ENCODE peak calls at places on chromosomes 6 and 20, in five cellular contexts. One of them, this sample, is unnamed.

GRCh38 chr6:7243188-7243942 is 69.6 kb downstream of the SSR1 start:
- DNase-seq in bronchial epithelial cell: peak; percentile 66
- DNase-seq in SJSA1: no peak
- DNase-seq in GM23248: peak; percentile 72
- DNase-seq in aorta: no peak
- DNase-seq in this sample: peak; percentile 26

GRCh38 chr6:106574729-106575458 is 54.4 kb downstream of the RTN4IP1 start:
- DNase-seq in bronchial epithelial cell: peak; percentile 48
- DNase-seq in SJSA1: peak; percentile 85
- DNase-seq in GM23248: peak; percentile 90
- DNase-seq in aorta: no peak
- DNase-seq in this sample: no peak

GRCh38 chr6:157056275-157056674 is 267.0 kb downstream of the TMEM242 start:
- DNase-seq in bronchial epithelial cell: no peak
- DNase-seq in SJSA1: no peak
- DNase-seq in GM23248: no peak
- DNase-seq in aorta: no peak
- DNase-seq in this sample: no peak

GRCh38 chr6:26457407-26457795 is 354 bp upstream of the BTN2A1 start:
- DNase-seq in bronchial epithelial cell: no peak
- DNase-seq in SJSA1: no peak
- DNase-seq in GM23248: peak; percentile 70
- DNase-seq in aorta: peak; percentile 78
- DNase-seq in this sample: no peak

GRCh38 chr20:2729791-2730190 is 37.2 kb downstream of the EBF4 start:
- DNase-seq in bronchial epithelial cell: no peak
- DNase-seq in SJSA1: no peak
- DNase-seq in GM23248: peak; percentile 38
- DNase-seq in aorta: no peak
- DNase-seq in this sample: no peak

GRCh38 chr6:37990762-37991525 is 171.4 kb downstream of the ZFAND3 start:
- DNase-seq in bronchial epithelial cell: peak; percentile 41
- DNase-seq in SJSA1: peak; percentile 48
- DNase-seq in GM23248: peak; percentile 93
- DNase-seq in aorta: no peak
- DNase-seq in this sample: no peak

GRCh38 chr6:52407467-52407866 is 12.7 kb upstream of the EFHC1 start:
- DNase-seq in bronchial epithelial cell: peak; percentile 57
- DNase-seq in SJSA1: no peak
- DNase-seq in GM23248: peak; percentile 79
- DNase-seq in aorta: no peak
- DNase-seq in this sample: peak; percentile 32

GRCh38 chr20:44106615-44107014 is 80.4 kb downstream of the JPH2 start:
- DNase-seq in bronchial epithelial cell: no peak
- DNase-seq in SJSA1: no peak
- DNase-seq in GM23248: no peak
- DNase-seq in aorta: no peak
- DNase-seq in this sample: no peak

GRCh38 chr6:99501762-99502161 is 13.5 kb downstream of the USP45 start:
- DNase-seq in bronchial epithelial cell: no peak
- DNase-seq in SJSA1: no peak
- DNase-seq in GM23248: no peak
- DNase-seq in aorta: no peak
- DNase-seq in this sample: no peak

GRCh38 chr6:19297880-19298279 is 539.3 kb upstream of the ID4 start:
- DNase-seq in bronchial epithelial cell: peak; percentile 96
- DNase-seq in SJSA1: no peak
- DNase-seq in GM23248: no peak
- DNase-seq in aorta: no peak
- DNase-seq in this sample: no peak

GRCh38 chr6:12419626-12420272 is 129.6 kb downstream of the EDN1 start:
- DNase-seq in bronchial epithelial cell: peak; percentile 77
- DNase-seq in SJSA1: no peak
- DNase-seq in GM23248: no peak
- DNase-seq in aorta: no peak
- DNase-seq in this sample: no peak

GRCh38 chr6:1271071-1271763 is 40.7 kb upstream of the FOXQ1 start:
- DNase-seq in bronchial epithelial cell: no peak
- DNase-seq in SJSA1: no peak
- DNase-seq in GM23248: no peak
- DNase-seq in aorta: no peak
- DNase-seq in this sample: no peak

GRCh38 chr20:13131688-13132087 is 89.4 kb upstream of the ISM1 start:
- DNase-seq in bronchial epithelial cell: no peak
- DNase-seq in SJSA1: no peak
- DNase-seq in GM23248: no peak
- DNase-seq in aorta: no peak
- DNase-seq in this sample: no peak

GRCh38 chr6:49409951-49410542 is 53.0 kb downstream of the MMUT start:
- DNase-seq in bronchial epithelial cell: peak; percentile 69
- DNase-seq in SJSA1: peak; percentile 59
- DNase-seq in GM23248: peak; percentile 71
- DNase-seq in aorta: peak; percentile 78
- DNase-seq in this sample: peak; percentile 35

GRCh38 chr6:132961122-132961521 is 146.8 kb downstream of the RPS12 start:
- DNase-seq in bronchial epithelial cell: peak; percentile 87
- DNase-seq in SJSA1: no peak
- DNase-seq in GM23248: peak; percentile 84
- DNase-seq in aorta: no peak
- DNase-seq in this sample: no peak

GRCh38 chr6:132961610-132962009 is 147.2 kb downstream of the RPS12 start:
- DNase-seq in bronchial epithelial cell: no peak
- DNase-seq in SJSA1: no peak
- DNase-seq in GM23248: peak; percentile 3
- DNase-seq in aorta: no peak
- DNase-seq in this sample: no peak

GRCh38 chr6:132962936-132963579 is 148.7 kb downstream of the RPS12 start:
- DNase-seq in bronchial epithelial cell: peak; percentile 66
- DNase-seq in SJSA1: peak; percentile 56
- DNase-seq in GM23248: peak; percentile 73
- DNase-seq in aorta: peak; percentile 84
- DNase-seq in this sample: peak; percentile 10

GRCh38 chr6:132959927-132960326 is 145.6 kb downstream of the RPS12 start:
- DNase-seq in bronchial epithelial cell: no peak
- DNase-seq in SJSA1: no peak
- DNase-seq in GM23248: no peak
- DNase-seq in aorta: no peak
- DNase-seq in this sample: no peak

DNA sequence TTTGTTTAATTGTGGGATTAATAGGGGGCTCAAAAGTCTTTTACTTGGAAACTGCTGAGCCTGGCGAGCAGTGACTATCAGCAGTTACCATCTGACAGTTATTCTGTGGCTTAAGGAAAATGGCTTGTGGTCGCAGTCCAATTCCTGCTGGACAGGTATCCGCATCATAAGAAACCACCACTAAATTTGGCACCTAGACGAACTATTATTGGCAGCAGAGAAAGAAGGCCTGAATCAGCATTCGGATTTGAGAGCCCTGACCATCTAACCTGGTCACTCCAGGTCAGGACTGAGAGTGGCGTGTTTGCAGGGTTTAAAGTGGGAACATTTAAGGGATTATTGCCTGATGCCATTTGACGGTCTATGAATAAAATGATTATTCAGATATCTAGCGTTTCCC is 146.4 kb downstream of the RPS12 start:
- DNase-seq in bronchial epithelial cell: peak; percentile 47
- DNase-seq in SJSA1: no peak
- DNase-seq in GM23248: no peak
- DNase-seq in aorta: no peak
- DNase-seq in this sample: no peak
- H3K27me3 ChIP-seq in bronchial epithelial cell: peaks cover 4% of the 10 kb centered on the region
- H3K27me3 ChIP-seq in SJSA1: no peaks in the 10 kb centered on the region
- H3K27me3 ChIP-seq in GM23248: peaks cover 34% of the 10 kb centered on the region
- H3K27me3 ChIP-seq in aorta: no peaks in the 10 kb centered on the region
- H3K27me3 ChIP-seq in this sample: peaks cover 11% of the 10 kb centered on the region

GRCh38 chr20:14800743-14801425 is 463.5 kb upstream of the FLRT3 start:
- DNase-seq in bronchial epithelial cell: no peak
- DNase-seq in SJSA1: no peak
- DNase-seq in GM23248: no peak
- DNase-seq in aorta: no peak
- DNase-seq in this sample: no peak

GRCh38 chr20:14799671-14800070 is 462.3 kb upstream of the FLRT3 start:
- DNase-seq in bronchial epithelial cell: no peak
- DNase-seq in SJSA1: no peak
- DNase-seq in GM23248: no peak
- DNase-seq in aorta: no peak
- DNase-seq in this sample: no peak

GRCh38 chr20:14807224-14807623 is 469.8 kb upstream of the FLRT3 start:
- DNase-seq in bronchial epithelial cell: no peak
- DNase-seq in SJSA1: no peak
- DNase-seq in GM23248: no peak
- DNase-seq in aorta: no peak
- DNase-seq in this sample: no peak

DNA sequence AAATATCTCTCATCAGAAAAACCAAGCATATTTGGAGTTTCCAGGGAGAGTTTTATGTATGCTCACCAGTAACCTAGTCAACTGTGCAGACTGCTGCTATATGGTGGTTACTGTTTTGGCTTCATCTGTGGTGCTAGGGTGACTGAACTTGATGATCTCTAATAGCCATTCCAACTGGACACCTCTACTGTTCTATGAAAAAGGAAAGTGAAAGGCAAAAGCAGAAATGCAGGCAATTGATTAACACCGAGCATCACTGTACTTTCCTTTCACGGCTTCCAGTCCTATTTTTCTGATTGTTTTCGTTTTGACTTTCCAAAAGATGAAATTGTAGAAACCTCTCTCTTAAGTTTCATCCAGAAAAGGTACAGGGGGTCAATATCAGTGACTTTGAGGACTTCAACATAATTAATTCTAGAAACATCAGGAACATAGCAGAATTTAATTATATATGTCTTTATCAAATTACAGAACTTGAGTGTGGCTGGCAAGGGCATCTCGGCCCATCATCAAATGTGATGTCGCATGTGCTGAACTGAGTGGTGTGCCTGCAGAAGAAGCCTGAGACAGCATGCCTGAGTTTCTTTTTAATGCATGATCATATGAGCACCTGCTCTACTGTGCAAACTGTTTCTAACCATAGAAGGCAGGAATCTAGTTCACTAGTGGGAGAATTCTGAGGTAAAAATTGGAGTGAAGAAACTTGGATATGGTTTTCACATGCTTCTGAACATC is 464.3 kb upstream of the FLRT3 start:
- DNase-seq in bronchial epithelial cell: no peak
- DNase-seq in SJSA1: no peak
- DNase-seq in GM23248: no peak
- DNase-seq in aorta: no peak
- DNase-seq in this sample: no peak
- H3K4me3 ChIP-seq in bronchial epithelial cell: no peak overlapping the region
- H3K4me3 ChIP-seq in SJSA1: no peak overlapping the region
- H3K4me3 ChIP-seq in GM23248: no peak overlapping the region
- H3K4me3 ChIP-seq in aorta: no peak overlapping the region
- H3K4me3 ChIP-seq in this sample: no peak overlapping the region

DNA sequence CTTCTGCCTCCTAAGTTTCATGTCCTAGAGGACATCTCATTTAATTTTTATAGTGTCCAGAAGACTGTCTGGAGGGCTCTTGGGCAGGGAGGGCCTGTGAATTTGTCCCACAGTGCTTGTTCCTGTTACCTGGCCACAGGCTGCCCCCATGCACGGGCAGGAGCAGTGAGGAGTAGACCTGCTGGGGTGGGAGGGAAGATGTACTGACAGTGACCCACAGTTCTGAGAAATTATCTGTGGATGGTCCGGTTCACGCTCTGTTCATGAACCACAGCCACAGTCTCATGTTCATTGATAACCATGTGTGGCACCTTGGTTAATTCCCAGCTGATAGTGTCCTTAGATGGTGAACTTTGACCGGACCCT is 18.8 kb upstream of the ZNF831 start:
- DNase-seq in bronchial epithelial cell: no peak
- DNase-seq in SJSA1: no peak
- DNase-seq in GM23248: no peak
- DNase-seq in aorta: no peak
- DNase-seq in this sample: no peak
- H3K27me3 ChIP-seq in bronchial epithelial cell: no peaks in the 10 kb centered on the region
- H3K27me3 ChIP-seq in SJSA1: peaks cover 5% of the 10 kb centered on the region
- H3K27me3 ChIP-seq in GM23248: no peaks in the 10 kb centered on the region
- H3K27me3 ChIP-seq in aorta: no peaks in the 10 kb centered on the region
- H3K27me3 ChIP-seq in this sample: no peaks in the 10 kb centered on the region

GRCh38 chr6:44078795-44079671 is 48.2 kb downstream of the MRPL14 start:
- DNase-seq in bronchial epithelial cell: peak; percentile 66
- DNase-seq in SJSA1: peak; percentile 72
- DNase-seq in GM23248: peak; percentile 74
- DNase-seq in aorta: no peak
- DNase-seq in this sample: peak; percentile 55

GRCh38 chr6:44077201-44077946 is 49.9 kb downstream of the MRPL14 start:
- DNase-seq in bronchial epithelial cell: no peak
- DNase-seq in SJSA1: no peak
- DNase-seq in GM23248: no peak
- DNase-seq in aorta: no peak
- DNase-seq in this sample: no peak

GRCh38 chr6:44076366-44077200 is 50.7 kb downstream of the MRPL14 start:
- DNase-seq in bronchial epithelial cell: no peak
- DNase-seq in SJSA1: no peak
- DNase-seq in GM23248: peak; percentile 51
- DNase-seq in aorta: peak; percentile 87
- DNase-seq in this sample: no peak

GRCh38 chr6:44079672-44080071 is 47.6 kb downstream of the MRPL14 start:
- DNase-seq in bronchial epithelial cell: no peak
- DNase-seq in SJSA1: no peak
- DNase-seq in GM23248: no peak
- DNase-seq in aorta: no peak
- DNase-seq in this sample: no peak

DNA sequence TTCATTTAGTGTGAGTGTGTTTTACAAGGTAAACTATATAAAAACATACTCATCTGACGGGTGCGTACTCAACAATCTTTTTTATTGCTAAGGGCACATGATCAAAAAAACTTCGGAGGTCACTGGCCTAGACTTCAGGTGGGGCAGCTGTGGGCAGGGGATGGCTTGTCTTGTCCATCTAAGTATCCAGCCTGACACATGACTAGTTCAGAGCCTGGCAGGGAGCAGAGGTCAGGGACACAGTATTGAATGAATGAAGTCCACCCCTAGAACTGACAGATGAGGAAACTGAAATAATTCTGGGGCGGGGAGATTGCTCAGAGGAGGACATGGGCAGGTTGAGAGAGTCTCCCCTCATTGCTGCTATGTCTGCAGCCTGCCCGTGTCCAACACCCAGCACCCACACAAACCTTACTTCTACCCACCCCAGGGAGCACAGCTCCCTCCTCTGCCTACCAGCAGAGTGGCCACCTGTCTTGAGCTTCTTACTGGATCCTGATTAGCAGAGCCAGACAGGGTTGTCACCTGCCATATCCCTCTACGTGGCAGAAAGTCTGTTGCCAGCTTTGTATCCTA is 48.9 kb downstream of the MRPL14 start:
- DNase-seq in bronchial epithelial cell: no peak
- DNase-seq in SJSA1: no peak
- DNase-seq in GM23248: no peak
- DNase-seq in aorta: no peak
- DNase-seq in this sample: no peak
- H3K4me3 ChIP-seq in bronchial epithelial cell: no peak overlapping the region
- H3K4me3 ChIP-seq in SJSA1: no peak overlapping the region
- H3K4me3 ChIP-seq in GM23248: no peak overlapping the region
- H3K4me3 ChIP-seq in aorta: no peak overlapping the region
- H3K4me3 ChIP-seq in this sample: no peak overlapping the region

This sample was measured in CD8-positive, alpha-beta memory T cell.